ENCODE peak calls at places on chromosomes 12 and 14, in seven cellular contexts. Q is HepG2; L is CD4-positive, alpha-beta T cell; U is A549; Y is AG09319; D is IMR-90; P is lower lobe of right lung. A is an unnamed sample.

GRCh38 chr14:35628989-35629388 is 95.0 kb downstream of the INSM2 start:
- DNase-seq in P (no peak), Y (no peak), U (no peak), Q (no peak), D (peak), L (no peak), A (no peak)

GRCh38 chr12:19338405-19338804 is 100.9 kb upstream of the AEBP2 start:
- DNase-seq in L (no peak), P (no peak), Q (peak), Y (no peak), D (peak), U (no peak), A (no peak)

GRCh38 chr14:40312296-40312695 is 880.1 kb upstream of the FBXO33 start:
- DNase-seq in L (no peak), Q (no peak), D (no peak), P (no peak), U (no peak), Y (no peak), A (no peak)

GRCh38 chr12:55725556-55725955 is 3.3 kb downstream of the CD63 start:
- DNase-seq in Q (no peak), Y (no peak), L (no peak), U (no peak), P (no peak), D (no peak), A (no peak)

GRCh38 chr12:122513660-122514059 is 12.9 kb upstream of the ZCCHC8 start:
- DNase-seq in D (no peak), P (no peak), U (no peak), Q (no peak), Y (no peak), L (no peak), A (no peak)

GRCh38 chr12:4881665-4882064 is 28.0 kb upstream of the KCNA1 start:
- DNase-seq in Y (no peak), Q (no peak), D (no peak), U (no peak), P (no peak), L (no peak), A (no peak)

GRCh38 chr12:127360580-127360979 is 906.4 kb upstream of the TMEM132C start:
- DNase-seq in D (no peak), P (no peak), U (no peak), Y (no peak), Q (no peak), L (no peak), A (no peak)

GRCh38 chr12:110917467-110917866 is 2.9 kb downstream of the MYL2 start:
- DNase-seq in D (peak), P (no peak), Y (no peak), Q (peak), U (peak), L (no peak), A (no peak)

GRCh38 chr14:101130861-101131260 is 227.3 kb upstream of the RTL1 start:
- DNase-seq in P (peak), L (no peak), D (no peak), U (no peak), Y (no peak), Q (no peak), A (peak)

GRCh38 chr12:126747530-126748149 is 1519.3 kb upstream of the TMEM132C start:
- DNase-seq in U (peak), P (peak), Y (no peak), D (no peak), L (peak), Q (peak), A (no peak)

GRCh38 chr14:34715108-34715863 is 893 bp upstream of the CFL2 start:
- DNase-seq in U (no peak), Y (no peak), Q (no peak), P (no peak), D (no peak), L (no peak), A (no peak)

GRCh38 chr14:104392001-104392395 is 187.6 kb upstream of the C14orf180 start:
- DNase-seq in Q (no peak), L (peak), U (no peak), Y (no peak), P (no peak), D (no peak), A (no peak)

GRCh38 chr12:84924956-84925355 is 12.4 kb upstream of the SLC6A15 start:
- DNase-seq in P (no peak), Y (no peak), Q (no peak), L (no peak), D (peak), U (no peak), A (no peak)

GRCh38 chr14:49992901-49993335 is 100.0 kb downstream of the ARF6 start:
- DNase-seq in L (no peak), Y (no peak), D (peak), U (no peak), P (no peak), Q (peak), A (no peak)

GRCh38 chr14:51684760-51685159 is 33.0 kb downstream of the FRMD6 start:
- DNase-seq in P (no peak), D (peak), Q (no peak), L (no peak), Y (no peak), U (no peak), A (no peak)

GRCh38 chr14:91732859-91733477 is 1.1 kb upstream of the CATSPERB start:
- DNase-seq in D (no peak), L (no peak), Y (no peak), U (no peak), Q (no peak), P (no peak), A (no peak)

GRCh38 chr12:28232212-28232928 is 42.1 kb downstream of the CCDC91 start:
- DNase-seq in Y (no peak), Q (no peak), L (no peak), U (no peak), P (no peak), D (no peak), A (no peak)

GRCh38 chr14:35301334-35302210 is 9.4 kb downstream of the PSMA6 start:
- DNase-seq in P (no peak), D (no peak), L (no peak), Q (no peak), Y (no peak), U (no peak), A (no peak)

GRCh38 chr14:35352274-35353233 is 52.0 kb downstream of the NFKBIA start:
- DNase-seq in Y (no peak), L (no peak), Q (no peak), U (no peak), P (peak), D (no peak), A (no peak)

GRCh38 chr12:131103614-131104463 is 150.1 kb downstream of the ADGRD1 start:
- DNase-seq in D (no peak), U (no peak), Y (no peak), Q (no peak), L (no peak), P (no peak), A (peak)

GRCh38 chr14:89909586-89909985 is 44.9 kb downstream of the EFCAB11 start:
- DNase-seq in L (no peak), D (no peak), U (no peak), P (no peak), Y (no peak), Q (no peak), A (no peak)

GRCh38 chr12:75553865-75554555 is 42.6 kb upstream of the KRR1 start:
- DNase-seq in Q (no peak), D (peak), L (no peak), U (no peak), P (no peak), Y (no peak), A (no peak)

GRCh38 chr12:16573652-16574077 is 32.3 kb downstream of the LMO3 start:
- DNase-seq in Y (no peak), U (no peak), D (peak), P (peak), Q (peak), L (no peak), A (peak)

GRCh38 chr12:123807002-123807401 is 44.9 kb downstream of the DNAH10 start:
- DNase-seq in L (no peak), Y (no peak), D (no peak), U (no peak), Q (no peak), P (no peak), A (no peak)

GRCh38 chr12:123805119-123805518 is 43.0 kb downstream of the DNAH10 start:
- DNase-seq in L (no peak), U (no peak), D (no peak), P (no peak), Q (no peak), Y (no peak), A (no peak)

GRCh38 chr12:123798518-123798917 is 36.4 kb downstream of the DNAH10 start:
- DNase-seq in D (no peak), Q (no peak), U (no peak), L (no peak), Y (no peak), P (no peak), A (no peak)

GRCh38 chr12:123799227-123799626 is 37.1 kb downstream of the DNAH10 start:
- DNase-seq in D (no peak), P (no peak), Y (no peak), L (no peak), U (no peak), Q (no peak), A (no peak)

GRCh38 chr12:123801573-123802178 is 39.6 kb downstream of the DNAH10 start:
- DNase-seq in Q (no peak), U (peak), L (no peak), D (peak), P (no peak), Y (no peak), A (no peak)
- TF ChIP-seq CTCF in Q (peak), U (peak), L (no peak), D (peak), P (no peak), Y (peak), A (peak)

GRCh38 chr12:80271770-80272169 is 172.3 kb upstream of the PTPRQ start:
- DNase-seq in P (no peak), Q (no peak), Y (no peak), U (no peak), L (no peak), D (no peak), A (no peak)

GRCh38 chr12:80268924-80269749 is 169.8 kb downstream of the OTOGL start:
- DNase-seq in D (peak), L (no peak), Y (no peak), Q (no peak), U (peak), P (no peak), A (no peak)

GRCh38 chr12:80273144-80273543 is 170.9 kb upstream of the PTPRQ start:
- DNase-seq in P (no peak), D (no peak), L (no peak), U (no peak), Y (no peak), Q (no peak), A (no peak)

GRCh38 chr12:80272516-80272915 is 171.5 kb upstream of the PTPRQ start:
- DNase-seq in P (no peak), U (no peak), Q (no peak), Y (no peak), D (no peak), L (no peak), A (no peak)

GRCh38 chr12:80269953-80270552 is 170.7 kb downstream of the OTOGL start:
- DNase-seq in D (peak), Q (peak), U (peak), Y (no peak), L (no peak), P (no peak), A (no peak)
- TF ChIP-seq CTCF in D (peak), Q (peak), U (peak), Y (peak), L (peak), P (peak), A (peak)

GRCh38 chr12:44510510-44510909 is 365.6 kb downstream of the NELL2 start:
- DNase-seq in P (no peak), Q (no peak), U (no peak), D (no peak), L (no peak), Y (no peak), A (no peak)
- TF ChIP-seq CTCF in P (no peak), Q (no peak), U (no peak), D (no peak), L (no peak), Y (no peak), A (no peak)

DNA sequence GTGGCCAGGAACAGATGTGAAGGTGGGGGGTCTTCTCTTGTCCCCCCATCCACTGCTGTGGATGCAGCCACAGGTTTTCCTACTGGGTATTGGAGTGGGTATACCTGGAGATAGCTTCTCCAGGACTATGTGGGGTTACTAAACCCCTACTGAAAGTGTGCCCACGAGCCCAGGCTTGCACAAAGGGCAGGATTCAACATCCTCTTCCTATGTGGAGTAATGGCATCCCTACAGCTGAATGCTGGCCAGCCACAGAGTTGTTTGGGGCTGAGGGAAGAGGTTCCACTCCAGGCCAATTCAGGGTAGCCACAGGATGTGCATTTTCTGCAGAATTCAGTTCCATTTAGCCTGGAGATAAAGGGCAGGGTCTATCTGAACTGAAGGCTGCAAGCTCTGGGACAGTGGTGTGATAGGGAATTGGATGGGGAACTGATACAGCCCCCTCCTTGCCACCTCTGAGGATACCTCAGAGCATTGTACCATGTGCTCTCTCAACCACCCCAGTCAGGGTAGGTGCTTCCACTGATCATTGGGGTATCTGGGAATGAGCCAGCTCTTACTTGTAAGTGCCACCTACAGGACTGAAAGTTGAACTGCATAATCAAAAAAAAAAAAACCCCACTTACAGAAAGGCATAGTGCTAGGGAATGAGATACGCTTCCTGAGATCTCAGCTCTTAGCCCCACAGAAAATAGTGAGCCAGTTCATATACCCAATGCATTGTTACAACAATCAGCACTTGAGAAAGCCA is 187.1 kb downstream of the KITLG start:
- DNase-seq in L (no peak), D (peak), P (no peak), Y (no peak), Q (peak), U (no peak), A (no peak)
- TF ChIP-seq CTCF in L (no peak), D (peak), P (peak), Y (no peak), Q (peak), U (peak), A (peak)

GRCh38 chr12:114450511-114451300 is 44.8 kb upstream of the TBX5 start:
- DNase-seq in Y (no peak), P (no peak), U (no peak), Q (no peak), L (no peak), D (no peak), A (no peak)
- TF ChIP-seq CTCF in Y (no peak), P (no peak), U (no peak), Q (no peak), L (no peak), D (no peak), A (no peak)

DNA sequence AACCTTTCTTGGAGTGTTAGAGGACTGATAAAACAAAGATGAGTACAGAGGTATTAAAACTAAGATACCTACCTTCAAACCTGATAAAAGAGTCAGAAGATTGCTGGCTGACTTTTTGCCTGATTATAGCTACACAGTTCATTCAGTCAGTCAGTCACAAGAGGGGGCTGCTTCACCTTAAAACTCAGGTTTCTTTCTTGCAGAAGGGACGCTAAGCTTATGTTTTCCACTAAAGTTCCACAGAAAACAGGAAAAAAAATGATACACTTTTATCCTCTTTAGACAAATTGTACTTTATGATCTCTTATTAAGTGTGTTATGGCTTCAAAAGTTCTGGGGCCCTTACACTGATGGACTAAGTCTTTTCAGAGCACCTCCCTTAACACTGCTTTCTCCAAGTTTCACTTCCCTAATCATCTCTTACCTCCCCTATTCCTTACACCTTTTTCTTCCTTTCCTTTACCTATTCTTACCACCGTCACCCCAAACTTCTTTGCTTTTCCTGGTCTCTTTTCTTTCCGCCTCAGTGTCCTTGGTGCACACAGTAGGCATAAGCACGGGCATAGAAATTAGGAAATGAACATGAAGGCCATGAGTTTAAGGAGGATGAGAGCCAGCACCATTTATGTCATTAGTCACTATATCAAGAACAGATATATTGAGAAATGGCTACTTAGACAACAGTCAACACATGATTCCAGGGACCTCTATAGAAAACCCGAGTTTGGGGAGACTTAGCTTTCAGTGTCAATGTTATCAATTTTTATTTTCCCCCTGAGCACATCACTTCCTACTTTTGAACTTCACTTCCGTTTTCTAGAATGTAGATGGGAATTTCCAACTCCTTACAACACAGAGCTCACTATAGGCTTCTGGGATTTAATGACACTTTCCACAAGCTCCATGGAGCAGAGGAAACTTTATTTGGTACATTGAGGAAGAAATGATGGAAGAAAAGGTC is 448.9 kb upstream of the OR4E1 start:
- DNase-seq in U (no peak), Q (peak), P (no peak), Y (no peak), L (no peak), D (peak), A (no peak)
- TF ChIP-seq CTCF in U (no peak), Q (peak), P (no peak), Y (no peak), L (no peak), D (peak), A (no peak)

DNA sequence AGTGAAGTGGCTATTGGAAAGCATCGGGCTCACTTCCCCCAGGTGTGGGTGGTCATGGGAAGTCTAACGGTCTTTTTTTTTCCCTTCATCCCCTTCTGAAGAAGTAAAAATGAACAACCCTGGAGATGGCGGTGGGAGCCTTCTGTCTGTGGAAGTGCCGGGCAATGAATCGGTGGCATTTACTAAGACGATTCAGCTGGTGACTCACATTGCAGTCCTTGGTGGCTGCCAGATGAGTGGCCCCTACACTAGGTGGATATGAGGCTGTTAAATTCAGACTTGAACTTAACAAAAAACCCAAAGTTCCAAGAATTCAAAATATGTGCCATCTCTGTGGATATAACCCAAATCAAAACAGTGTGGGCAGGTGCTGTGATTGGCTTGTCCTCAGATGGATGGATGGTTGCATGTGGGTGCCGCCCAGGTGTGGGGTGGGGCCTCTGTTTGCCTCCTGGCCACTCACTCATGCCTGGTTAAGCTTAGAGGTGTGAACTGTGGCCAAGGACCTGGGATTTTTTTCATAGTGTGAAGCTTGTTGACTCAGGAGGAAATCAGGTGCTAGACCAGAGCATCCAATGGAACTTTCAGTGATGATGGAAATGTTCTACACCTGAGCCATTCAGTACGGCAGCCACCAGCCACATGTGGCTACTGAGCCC is 176.7 kb upstream of the NOS1 start:
- DNase-seq in Y (no peak), D (no peak), P (no peak), Q (no peak), L (no peak), U (no peak), A (no peak)
- TF ChIP-seq CTCF in Y (no peak), D (no peak), P (no peak), Q (no peak), L (no peak), U (no peak), A (no peak)

GRCh38 chr14:93206793-93207467 is at the start of the genes GON7 and UBR7:
- DNase-seq in Y (peak), Q (peak), U (peak), L (peak), P (peak), D (peak), A (peak)
- TF ChIP-seq CTCF in Y (peak), Q (peak), U (no peak), L (peak), P (peak), D (peak), A (peak)

GRCh38 chr12:69247253-69248018 is 8.1 kb downstream of the CPSF6 start:
- DNase-seq in Q (no peak), U (no peak), P (no peak), Y (no peak), D (no peak), L (no peak), A (no peak)
- TF ChIP-seq CTCF in Q (no peak), U (no peak), P (no peak), Y (no peak), D (no peak), L (no peak), A (no peak)

DNA sequence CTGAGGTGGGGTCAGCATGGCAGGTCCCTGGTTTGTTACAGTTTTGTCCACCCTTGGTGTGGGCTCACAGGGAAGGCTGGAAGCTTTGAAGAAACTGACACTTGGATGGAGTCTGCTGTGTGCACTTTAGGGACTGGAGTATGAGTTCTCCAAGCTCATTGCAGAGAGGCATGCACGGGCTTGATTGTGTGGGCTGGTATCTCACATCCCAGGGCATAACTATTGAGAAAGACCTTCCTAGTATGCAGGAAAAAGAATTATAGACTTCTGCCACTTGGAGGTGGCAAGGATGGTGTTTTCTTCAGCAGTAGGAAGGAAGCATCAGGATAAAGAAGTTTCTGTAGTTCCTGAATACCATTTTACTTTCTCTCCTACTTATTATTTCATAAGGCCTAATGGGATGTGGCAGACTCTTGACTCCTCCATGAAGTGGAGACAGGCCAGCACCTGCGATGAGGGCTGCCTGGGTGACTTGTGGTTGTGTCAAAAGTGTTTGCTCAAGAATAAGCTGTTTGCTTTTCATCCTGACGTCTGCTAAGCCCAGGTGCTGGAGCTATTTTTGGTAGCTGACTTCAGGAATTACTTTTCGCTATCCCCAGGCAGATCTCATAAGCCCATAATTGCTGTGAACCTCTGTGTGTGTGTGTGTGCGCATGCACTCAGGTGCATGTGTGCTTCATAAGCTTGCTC is 125.8 kb downstream of the KTN1 start:
- DNase-seq in P (peak), D (no peak), Y (no peak), L (no peak), Q (peak), U (no peak), A (no peak)
- TF ChIP-seq CTCF in P (no peak), D (no peak), Y (no peak), L (no peak), Q (no peak), U (no peak), A (no peak)